ENCODE peak calls at places on chromosomes 12 and 14, in five cellular contexts. N is NT2/D1; H is dermis microvascular lymphatic vessel endothelial cell; O is activated CD4-positive, alpha-beta memory T cell treated with anti-CD3 and anti-CD28 coated beads for 36 hours; Y is A172. I is an unnamed sample.

GRCh38 chr14:59310644-59311043 is 122.2 kb downstream of the DAAM1 start:
- DNase-seq in O (no peak), H (no peak), Y (no peak), N (no peak), I (no peak)

GRCh38 chr12:66502911-66503310 is 176.0 kb downstream of the GRIP1 start:
- DNase-seq in Y (no peak), N (no peak), H (no peak), O (no peak), I (no peak)

GRCh38 chr14:103450423-103450822 is 65.2 kb downstream of the MARK3 start:
- DNase-seq in H (no peak), Y (no peak), O (no peak), N (no peak), I (no peak)

GRCh38 chr12:95002754-95003153 is 743 bp downstream of the NDUFA12 start:
- DNase-seq in H (no peak), Y (no peak), N (no peak), O (no peak), I (no peak)

GRCh38 chr14:33780035-33780434 is 170.8 kb downstream of the EGLN3 start:
- DNase-seq in H (no peak), N (no peak), O (no peak), Y (no peak), I (no peak)

GRCh38 chr12:106223485-106224391 is 24.1 kb downstream of the CKAP4 start:
- DNase-seq in Y (peak), H (peak), O (peak), N (peak), I (no peak)

GRCh38 chr14:69291891-69292586 is 32.1 kb downstream of the GALNT16 start:
- DNase-seq in H (no peak), O (no peak), Y (peak), N (no peak), I (no peak)

GRCh38 chr12:125549836-125550235 is 484.6 kb downstream of the AACS start:
- DNase-seq in Y (no peak), N (peak), H (no peak), O (peak), I (no peak)

GRCh38 chr14:100159107-100159864 is at the start of gene DEGS2:
- DNase-seq in H (no peak), N (no peak), O (peak), Y (no peak), I (no peak)

GRCh38 chr14:78157855-78158436 is 12.2 kb upstream of the NRXN3 start:
- DNase-seq in N (no peak), O (no peak), Y (peak), H (no peak), I (no peak)

GRCh38 chr12:6778212-6778570 is 5.9 kb downstream of the LAG3 start:
- DNase-seq in N (no peak), H (no peak), Y (no peak), O (no peak), I (no peak)

GRCh38 chr12:16880864-16881285 is 274.9 kb upstream of the LMO3 start:
- DNase-seq in O (no peak), Y (no peak), N (no peak), H (no peak), I (no peak)

GRCh38 chr12:14601692-14602091 is 34.0 kb upstream of the PLBD1 start:
- DNase-seq in O (no peak), N (no peak), H (no peak), Y (no peak), I (no peak)

GRCh38 chr14:69819607-69820006 is 22.6 kb upstream of the SLC10A1 start:
- DNase-seq in Y (no peak), H (no peak), O (no peak), N (no peak), I (no peak)

GRCh38 chr12:56980941-56981530 is 23.6 kb upstream of the RDH16 start:
- DNase-seq in Y (no peak), O (no peak), N (no peak), H (no peak), I (no peak)

GRCh38 chr14:65263161-65263788 is 149.3 kb upstream of the FUT8 start:
- DNase-seq in O (no peak), Y (peak), H (no peak), N (no peak), I (no peak)

GRCh38 chr12:8226355-8226754 is 1.1 kb downstream of the FAM90A1 start:
- DNase-seq in H (no peak), N (no peak), O (no peak), Y (no peak), I (no peak)

GRCh38 chr12:119959435-119959834 is 29.6 kb upstream of the BICDL1 start:
- DNase-seq in H (no peak), N (no peak), Y (no peak), O (no peak), I (no peak)

GRCh38 chr12:23906329-23906728 is 43.1 kb downstream of the SOX5 start:
- DNase-seq in Y (no peak), O (no peak), H (no peak), N (no peak), I (peak)

GRCh38 chr14:54690887-54691286 is 124.0 kb downstream of the SAMD4A start:
- DNase-seq in H (no peak), Y (no peak), N (no peak), O (no peak), I (no peak)

GRCh38 chr14:51087024-51087423 is 7.9 kb downstream of the TRIM9 start:
- DNase-seq in Y (peak), H (no peak), O (no peak), N (no peak), I (no peak)

GRCh38 chr12:110742718-110743570 is at the start of gene PPP1CC:
- DNase-seq in N (peak), Y (peak), H (peak), O (peak), I (peak)

GRCh38 chr12:60197589-60197988 is 601.8 kb downstream of the SLC16A7 start:
- DNase-seq in H (no peak), O (no peak), Y (no peak), N (no peak), I (no peak)

GRCh38 chr12:94980577-94980976 is 22.9 kb downstream of the NDUFA12 start:
- DNase-seq in N (no peak), Y (no peak), H (peak), O (no peak), I (no peak)

GRCh38 chr12:66169221-66170170 is at the start of gene TMBIM4:
- DNase-seq in O (peak), H (peak), N (peak), Y (peak), I (peak)

GRCh38 chr12:130249376-130249775 is 87.1 kb downstream of the FZD10 start:
- DNase-seq in H (no peak), Y (no peak), N (peak), O (no peak), I (no peak)

GRCh38 chr14:79103764-79104163 is 933.6 kb downstream of the NRXN3 start:
- DNase-seq in O (no peak), N (no peak), H (no peak), Y (no peak), I (no peak)

GRCh38 chr12:97075583-97076268 is 168.7 kb downstream of the NEDD1 start:
- DNase-seq in H (peak), O (no peak), Y (peak), N (no peak), I (no peak)

GRCh38 chr12:49174218-49174617 is 14.7 kb downstream of the TUBA1A start:
- DNase-seq in N (no peak), Y (no peak), O (no peak), H (no peak), I (no peak)

GRCh38 chr14:22099942-22100763 is 426.5 kb upstream of the OR4E1 start:
- DNase-seq in H (peak), O (peak), N (peak), Y (peak), I (peak)

GRCh38 chr12:55467836-55468235 is 2.1 kb downstream of the OR6C70 start:
- DNase-seq in O (no peak), N (no peak), H (no peak), Y (no peak), I (no peak)

GRCh38 chr12:40183745-40184144 is 41.1 kb upstream of the LRRK2 start:
- DNase-seq in Y (no peak), N (no peak), H (no peak), O (no peak), I (no peak)

GRCh38 chr14:22002860-22003284 is 329.3 kb upstream of the OR4E1 start:
- DNase-seq in O (peak), H (no peak), Y (no peak), N (no peak), I (peak)

GRCh38 chr14:95003099-95003960 is 154.0 kb downstream of the DICER1 start:
- DNase-seq in O (no peak), N (no peak), H (no peak), Y (no peak), I (no peak)

I was measured in iPS DF 19.7.